ENCODE peak calls at places on chromosomes 12 and 14, in six cellular contexts. G, B, C, J, U and X are unnamed samples.
A peak's percentile ranks its signal among the peaks of the same experiment; 100 is the strongest.

GRCh38 chr14:80930836-80931389 is 10.6 kb downstream of the CEP128 start:
- DNase-seq in J (peak; percentile 87), B (no peak), C (peak; percentile 34), U (no peak), G (peak; percentile 94), X (peak; percentile 43)

GRCh38 chr12:129629901-129630300 is 273.9 kb downstream of the TMEM132D start:
- DNase-seq in U (no peak), B (no peak), G (no peak), J (no peak), C (no peak), X (no peak)

GRCh38 chr14:96038920-96039632 is at the start of gene C14orf132:
- DNase-seq in U (peak; percentile 78), J (peak; percentile 67), C (peak; percentile 3), B (peak; percentile 83), G (peak; percentile 59), X (peak; percentile 11)

GRCh38 chr12:124396544-124397398 is 101.9 kb downstream of the RFLNA start:
- DNase-seq in C (no peak), G (no peak), U (no peak), J (no peak), B (peak; percentile 57), X (peak; percentile 93)

GRCh38 chr12:76057316-76057715 is 25.7 kb upstream of the PHLDA1 start:
- DNase-seq in C (no peak), J (no peak), B (no peak), U (no peak), G (no peak), X (no peak)

GRCh38 chr14:54136894-54137665 is 180.5 kb upstream of the BMP4 start:
- DNase-seq in J (no peak), G (no peak), B (no peak), C (no peak), U (no peak), X (no peak)

GRCh38 chr12:1859643-1860042 is 39.3 kb downstream of the LRTM2 start:
- DNase-seq in U (no peak), C (no peak), J (no peak), G (peak; percentile 16), B (no peak), X (no peak)

GRCh38 chr12:125518074-125518473 is 452.8 kb downstream of the AACS start:
- DNase-seq in U (peak; percentile 70), J (no peak), B (no peak), G (peak; percentile 30), C (no peak), X (no peak)

GRCh38 chr14:33584698-33585097 is 366.2 kb downstream of the EGLN3 start:
- DNase-seq in G (no peak), U (no peak), J (no peak), B (no peak), C (no peak), X (peak; percentile 14)

GRCh38 chr14:65187421-65188049 is 85.2 kb upstream of the MAX start:
- DNase-seq in C (no peak), G (no peak), B (no peak), J (no peak), U (no peak), X (no peak)

GRCh38 chr12:129902371-129903091 is 1.3 kb downstream of the TMEM132D start:
- DNase-seq in J (no peak), B (no peak), U (no peak), G (no peak), C (no peak), X (no peak)

GRCh38 chr12:85654456-85654840 is 181.8 kb downstream of the RASSF9 start:
- DNase-seq in B (no peak), J (no peak), C (no peak), U (no peak), G (no peak), X (no peak)

GRCh38 chr12:107992870-107993451 is 136.1 kb upstream of the WSCD2 start:
- DNase-seq in G (peak; percentile 15), J (peak; percentile 40), U (peak; percentile 73), C (no peak), B (no peak), X (peak; percentile 40)

GRCh38 chr14:64562432-64562831 is 12.7 kb downstream of the PPP1R36 start:
- DNase-seq in J (no peak), G (no peak), B (no peak), U (peak; percentile 34), C (no peak), X (peak; percentile 53)

GRCh38 chr12:120445911-120446909 is at the start of the genes GATC and TRIAP1:
- DNase-seq in G (peak; percentile 72), U (peak; percentile 91), B (peak; percentile 89), C (peak; percentile 79), J (peak; percentile 82), X (peak; percentile 81)

GRCh38 chr12:128069359-128069997 is 197.5 kb upstream of the TMEM132C start:
- DNase-seq in C (no peak), U (peak; percentile 77), G (peak; percentile 65), B (no peak), J (peak; percentile 26), X (peak; percentile 7)

GRCh38 chr14:69559581-69560011 is 15.1 kb downstream of the CCDC177 start:
- DNase-seq in C (no peak), J (no peak), G (no peak), U (no peak), B (no peak), X (no peak)

GRCh38 chr14:90581745-90582144 is 184.9 kb downstream of the CALM1 start:
- DNase-seq in G (no peak), U (no peak), C (no peak), J (no peak), B (no peak), X (no peak)

GRCh38 chr14:54676822-54677708 is 110.1 kb downstream of the SAMD4A start:
- DNase-seq in U (peak; percentile 68), G (peak; percentile 99), J (peak; percentile 95), B (peak; percentile 65), C (no peak), X (no peak)

GRCh38 chr12:76820888-76821482 is 57.1 kb downstream of the ZDHHC17 start:
- DNase-seq in J (peak; percentile 52), C (no peak), G (peak; percentile 40), B (peak; percentile 42), U (peak; percentile 50), X (peak; percentile 33)

GRCh38 chr12:130288201-130288600 is 49.5 kb upstream of the PIWIL1 start:
- DNase-seq in B (no peak), J (no peak), G (no peak), C (no peak), U (no peak), X (no peak)

GRCh38 chr12:115771601-115772000 is 505.9 kb downstream of the MED13L start:
- DNase-seq in G (no peak), B (no peak), C (no peak), J (no peak), U (no peak), X (no peak)

GRCh38 chr12:62598846-62599245 is 132.2 kb downstream of the MON2 start:
- DNase-seq in J (no peak), G (no peak), B (no peak), C (no peak), U (no peak), X (no peak)

GRCh38 chr12:96368233-96368632 is 32.0 kb downstream of the CDK17 start:
- DNase-seq in G (peak; percentile 24), J (peak; percentile 38), B (no peak), C (no peak), U (no peak), X (no peak)

GRCh38 chr12:57476993-57477709 is 2.5 kb downstream of the ARHGAP9 start:
- DNase-seq in G (no peak), C (no peak), B (no peak), J (no peak), U (no peak), X (no peak)
- H3K27me3 ChIP-seq in G (peaks cover 63% of the 10 kb centered on the region), C (no peaks in the 10 kb centered on the region), B (no peaks in the 10 kb centered on the region), J (peaks cover 76% of the 10 kb centered on the region), U (peaks cover 56% of the 10 kb centered on the region), X (no peaks in the 10 kb centered on the region)

DNA sequence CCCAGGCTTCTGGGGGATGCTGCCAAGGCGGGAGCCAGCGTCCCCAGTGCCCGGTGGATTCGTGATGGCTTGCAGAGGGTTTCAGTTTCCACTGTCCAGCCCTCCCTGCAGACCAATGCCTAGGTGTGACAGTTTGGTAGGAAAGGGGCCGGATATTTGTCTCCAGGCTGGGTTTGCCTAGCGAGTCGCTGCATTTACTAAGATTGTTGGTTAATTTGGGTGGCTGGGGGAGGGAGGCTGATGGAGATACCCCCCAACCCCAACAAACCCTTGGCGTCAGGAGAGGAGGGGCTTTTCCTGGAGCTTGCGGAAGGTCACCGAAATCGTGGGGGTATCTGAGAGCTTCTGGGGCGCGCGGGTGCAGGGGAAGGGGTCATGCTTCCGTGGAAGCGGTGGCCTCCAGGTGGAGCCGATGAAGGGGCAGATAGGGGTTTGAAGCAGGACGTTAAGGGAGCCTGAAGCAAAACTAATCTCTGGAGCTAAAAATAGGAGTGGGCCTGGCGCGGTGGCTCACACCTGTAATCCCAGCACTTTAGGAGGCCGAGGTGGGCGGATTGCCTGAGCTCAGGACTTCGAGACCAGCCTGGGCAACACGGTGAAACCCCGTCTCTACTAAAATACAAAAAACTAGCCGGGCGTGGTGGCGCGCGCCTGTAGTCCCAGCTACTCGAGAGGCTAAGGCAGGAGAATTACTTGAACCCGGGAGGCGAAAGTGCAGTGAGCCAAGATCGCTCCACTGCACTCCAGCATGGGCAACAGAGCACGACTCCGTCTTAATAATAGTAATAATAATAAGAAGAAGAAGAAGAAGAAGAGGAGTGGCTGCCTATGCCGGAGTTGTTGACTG is 1.1 kb upstream of the CDC42BPB start:
- DNase-seq in C (no peak), U (peak; percentile 25), G (no peak), B (no peak), J (no peak), X (no peak)
- H3K27me3 ChIP-seq in C (no peaks in the 10 kb centered on the region), U (no peaks in the 10 kb centered on the region), G (no peaks in the 10 kb centered on the region), B (no peaks in the 10 kb centered on the region), J (no peaks in the 10 kb centered on the region), X (no peaks in the 10 kb centered on the region)

GRCh38 chr12:49297695-49298060 is 2.7 kb downstream of the PRPH start:
- DNase-seq in B (no peak), J (no peak), G (no peak), C (no peak), U (no peak), X (no peak)
- H3K27me3 ChIP-seq in B (no peaks in the 10 kb centered on the region), J (peaks cover 70% of the 10 kb centered on the region), G (peaks cover 29% of the 10 kb centered on the region), C (peaks cover 43% of the 10 kb centered on the region), U (peaks cover 60% of the 10 kb centered on the region), X (peaks cover 26% of the 10 kb centered on the region)

GRCh38 chr12:106576848-106577247 is 6.0 kb upstream of the RFX4 start:
- DNase-seq in G (no peak), B (no peak), U (no peak), J (no peak), C (no peak), X (no peak)
- H3K27me3 ChIP-seq in G (peaks cover 12% of the 10 kb centered on the region), B (no peaks in the 10 kb centered on the region), U (peaks cover 71% of the 10 kb centered on the region), J (peaks cover 80% of the 10 kb centered on the region), C (peaks cover 18% of the 10 kb centered on the region), X (peaks cover 23% of the 10 kb centered on the region)